ENCODE peak calls at places on chromosome 14, in seven cellular contexts. X is PC-3, T is spleen, V is breast epithelium, I is RWPE2, D is psoas muscle, S is tibial artery. U is an unnamed sample. For H3K9me3, the result is how much of the 10 kb centered on the place peaks cover.

GRCh38 chr14:95183532-95184412 is 26.4 kb upstream of the DICER1 start:
- DNase-seq in V (no peak), T (no peak), I (no peak), S (no peak), D (no peak), X (no peak), U (no peak)

GRCh38 chr14:77660754-77661153 is 44.3 kb upstream of the SPTLC2 start:
- DNase-seq in D (no peak), V (no peak), T (no peak), I (no peak), X (no peak), S (no peak), U (no peak)

GRCh38 chr14:81219821-81220487 is 805 bp downstream of the GTF2A1 start:
- DNase-seq in T (peak), X (peak), V (peak), I (no peak), D (peak), S (peak), U (no peak)

GRCh38 chr14:81401420-81402122 is 1.4 kb upstream of the STON2 start:
- DNase-seq in S (no peak), D (no peak), X (peak), I (no peak), V (no peak), T (no peak), U (peak)

GRCh38 chr14:59481407-59482119 is 2.6 kb downstream of the L3HYPDH start:
- DNase-seq in X (peak), S (no peak), D (no peak), V (no peak), T (no peak), I (no peak), U (no peak)

GRCh38 chr14:55332654-55333570 is 61.7 kb downstream of the FBXO34 start:
- DNase-seq in V (no peak), D (no peak), X (no peak), T (no peak), S (no peak), I (no peak), U (no peak)

GRCh38 chr14:34436960-34437728 is 24.9 kb downstream of the SPTSSA start:
- DNase-seq in V (no peak), T (no peak), I (no peak), X (no peak), D (no peak), S (no peak), U (no peak)

GRCh38 chr14:55245657-55246268 is 25.5 kb upstream of the FBXO34 start:
- DNase-seq in X (peak), D (no peak), V (no peak), T (no peak), S (no peak), I (no peak), U (peak)

GRCh38 chr14:50928002-50928635 is 16.2 kb downstream of the PYGL start:
- DNase-seq in T (no peak), D (no peak), X (no peak), I (no peak), S (peak), V (no peak), U (peak)

GRCh38 chr14:97655169-97655948 is 858.2 kb downstream of the VRK1 start:
- DNase-seq in I (no peak), T (no peak), D (no peak), V (no peak), S (no peak), X (peak), U (no peak)

GRCh38 chr14:72892103-72892878 is 1.6 kb downstream of the DPF3 start:
- DNase-seq in I (no peak), X (peak), S (no peak), V (no peak), D (no peak), T (no peak), U (peak)

GRCh38 chr14:78697341-78697740 is 527.2 kb downstream of the NRXN3 start:
- DNase-seq in T (no peak), S (no peak), V (no peak), X (peak), D (no peak), I (no peak), U (peak)

GRCh38 chr14:63328787-63329737 is 10.3 kb upstream of the GPHB5 start:
- DNase-seq in T (no peak), V (no peak), S (no peak), I (no peak), D (no peak), X (no peak), U (no peak)

GRCh38 chr14:44981198-44981597 is 19.2 kb downstream of the TOGARAM1 start:
- DNase-seq in T (no peak), S (no peak), V (no peak), X (no peak), D (no peak), I (no peak), U (no peak)

GRCh38 chr14:68526420-68527105 is 266.3 kb downstream of the ZFP36L1 start:
- DNase-seq in V (peak), D (no peak), S (peak), X (peak), I (no peak), T (no peak), U (no peak)

GRCh38 chr14:92282669-92283068 is 40.3 kb upstream of the SLC24A4 start:
- DNase-seq in X (no peak), D (no peak), S (no peak), V (no peak), I (no peak), T (no peak), U (no peak)

GRCh38 chr14:24816929-24817637 is 183.1 kb upstream of the GZMB start:
- DNase-seq in V (no peak), I (no peak), T (no peak), X (no peak), S (no peak), D (no peak), U (no peak)

GRCh38 chr14:20857630-20858261 is 33.4 kb upstream of the RNASE3 start:
- DNase-seq in X (peak), S (peak), I (no peak), T (peak), V (peak), D (peak), U (peak)

GRCh38 chr14:44463386-44464004 is 43.6 kb downstream of the FSCB start:
- DNase-seq in I (no peak), X (no peak), S (no peak), D (no peak), T (no peak), V (no peak), U (no peak)

GRCh38 chr14:92941531-92941930 is 18.6 kb downstream of the CHGA start:
- DNase-seq in I (no peak), S (no peak), T (no peak), V (no peak), X (no peak), D (no peak), U (no peak)

GRCh38 chr14:71021347-71022014 is 114.2 kb downstream of the PCNX1 start:
- DNase-seq in V (no peak), T (no peak), X (peak), S (no peak), I (no peak), D (no peak), U (peak)

GRCh38 chr14:24817638-24818053 is 183.7 kb upstream of the GZMB start:
- DNase-seq in V (no peak), I (no peak), X (no peak), S (no peak), D (no peak), T (no peak), U (no peak)

GRCh38 chr14:20606190-20606901 is 15.2 kb upstream of the RNASE12 start:
- DNase-seq in S (no peak), X (peak), D (no peak), V (no peak), T (no peak), I (no peak), U (peak)

GRCh38 chr14:36835145-36835544 is 173.5 kb downstream of the PAX9 start:
- DNase-seq in D (no peak), I (no peak), T (no peak), S (no peak), V (no peak), X (no peak), U (no peak)

GRCh38 chr14:97777622-97778021 is 980.4 kb downstream of the VRK1 start:
- DNase-seq in S (no peak), X (no peak), I (no peak), D (no peak), T (no peak), V (no peak), U (no peak)

GRCh38 chr14:49623941-49624806 is 3.6 kb downstream of the MGAT2 start:
- DNase-seq in S (no peak), T (no peak), D (no peak), V (no peak), X (peak), I (no peak), U (peak)

GRCh38 chr14:52044791-52045522 is 23.9 kb downstream of the NID2 start:
- DNase-seq in I (no peak), S (no peak), V (no peak), T (no peak), X (peak), D (no peak), U (peak)

GRCh38 chr14:53850714-53851296 is 105.8 kb downstream of the BMP4 start:
- DNase-seq in S (no peak), X (peak), T (no peak), D (no peak), V (no peak), I (no peak), U (peak)

GRCh38 chr14:26596722-26597030 is 1.2 kb downstream of the NOVA1 start:
- DNase-seq in X (no peak), V (no peak), D (no peak), S (peak), T (no peak), I (no peak), U (no peak)

GRCh38 chr14:26595922-26596721 is 1.7 kb downstream of the NOVA1 start:
- DNase-seq in X (no peak), T (no peak), S (no peak), I (no peak), V (no peak), D (no peak), U (no peak)

GRCh38 chr14:26598672-26599131 is 869 bp upstream of the NOVA1 start:
- DNase-seq in S (no peak), T (no peak), D (no peak), I (no peak), V (no peak), X (no peak), U (no peak)

GRCh38 chr14:26598081-26598671 is 343 bp upstream of the NOVA1 start:
- DNase-seq in T (peak), X (peak), V (peak), S (peak), I (peak), D (peak), U (no peak)

GRCh38 chr14:26597136-26598080 is at the start of gene NOVA1:
- DNase-seq in V (no peak), I (no peak), T (peak), S (peak), X (no peak), D (peak), U (no peak)
- H3K4me3 ChIP-seq in V (peak), I (peak), T (peak), S (peak), X (peak), D (peak), U (no peak)

GRCh38 chr14:39897657-39898056 is 465.4 kb upstream of the FBXO33 start:
- DNase-seq in D (no peak), S (no peak), T (no peak), I (no peak), X (no peak), V (no peak), U (no peak)
- H3K9me3 ChIP-seq in D (under half), S (under half), T (under half), I (under half), X (under half), V (under half), U (under half)

DNA sequence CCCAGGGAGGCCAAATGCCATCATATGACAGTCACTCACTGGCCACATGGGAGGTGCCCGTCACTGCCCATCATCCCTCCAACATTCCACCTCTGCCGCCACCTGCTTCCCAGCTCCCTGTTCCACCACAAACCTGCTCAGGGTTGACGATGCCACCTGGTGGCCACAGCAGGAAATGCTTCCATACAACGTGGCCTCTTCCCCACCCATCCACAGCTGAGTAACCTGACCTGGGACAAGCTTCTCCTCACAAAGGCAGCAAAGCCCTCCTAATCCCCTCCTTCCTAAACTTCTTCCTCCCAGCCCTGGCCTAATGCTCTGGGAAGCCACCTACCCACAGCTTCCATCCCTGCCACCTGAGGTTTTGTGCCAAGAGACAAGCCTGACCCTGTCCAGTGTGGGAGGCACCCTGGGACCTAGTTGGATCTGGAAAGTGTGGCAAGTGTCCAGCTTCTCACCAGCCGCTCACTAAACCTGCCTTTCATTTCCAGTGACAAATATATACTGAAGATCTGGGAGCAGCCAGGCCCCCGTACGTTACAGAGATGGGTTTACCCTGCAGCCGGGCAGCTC is 4.3 kb downstream of the DEGS2 start:
- DNase-seq in S (no peak), X (peak), T (no peak), D (no peak), V (peak), I (no peak), U (no peak)
- TF ChIP-seq CTCF in S (no peak), X (peak), T (peak), D (peak), V (peak), I (peak), U (peak)

GRCh38 chr14:104557766-104558165 is 21.8 kb upstream of the C14orf180 start:
- DNase-seq in V (no peak), X (no peak), S (no peak), I (no peak), T (no peak), D (no peak), U (no peak)

GRCh38 chr14:104559769-104560585 is 19.6 kb upstream of the C14orf180 start:
- DNase-seq in X (no peak), I (peak), T (peak), S (no peak), V (no peak), D (peak), U (no peak)

GRCh38 chr14:104558231-104559042 is 21.1 kb upstream of the C14orf180 start:
- DNase-seq in V (no peak), I (no peak), S (no peak), X (no peak), T (no peak), D (no peak), U (no peak)

GRCh38 chr14:104560586-104560945 is 19.0 kb upstream of the C14orf180 start:
- DNase-seq in T (no peak), I (peak), S (no peak), V (no peak), X (no peak), D (peak), U (no peak)

GRCh38 chr14:104559043-104559768 is 20.4 kb upstream of the C14orf180 start:
- DNase-seq in I (peak), V (no peak), T (peak), X (no peak), D (peak), S (no peak), U (no peak)
- H3K4me3 ChIP-seq in I (no peak), V (no peak), T (no peak), X (no peak), D (no peak), S (no peak), U (no peak)

DNA sequence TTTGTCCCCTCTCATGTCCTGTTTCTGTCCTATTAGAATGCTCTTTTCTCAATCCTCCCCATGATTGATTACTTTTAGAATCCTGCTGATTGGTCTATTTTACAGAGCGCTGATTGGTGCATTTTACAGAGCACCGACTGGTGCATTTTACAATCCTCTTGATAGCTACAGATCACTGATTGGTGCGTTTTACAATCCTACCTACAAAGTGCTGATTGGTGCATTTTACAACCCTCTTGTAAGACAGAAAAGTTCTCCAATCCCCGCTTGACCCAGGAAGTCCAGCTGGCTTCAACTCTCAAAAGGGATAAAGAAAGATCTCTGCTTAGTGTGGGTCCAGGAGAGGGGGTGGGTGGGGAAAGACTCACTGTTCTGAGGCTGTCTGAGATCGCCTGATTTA is 71.3 kb downstream of the DHRS2 start:
- DNase-seq in T (no peak), D (no peak), V (no peak), X (no peak), I (no peak), S (no peak), U (no peak)
- H3K9me3 ChIP-seq in T (under half), D (under half), V (under half), X (under half), I (under half), S (under half), U (under half)

DNA sequence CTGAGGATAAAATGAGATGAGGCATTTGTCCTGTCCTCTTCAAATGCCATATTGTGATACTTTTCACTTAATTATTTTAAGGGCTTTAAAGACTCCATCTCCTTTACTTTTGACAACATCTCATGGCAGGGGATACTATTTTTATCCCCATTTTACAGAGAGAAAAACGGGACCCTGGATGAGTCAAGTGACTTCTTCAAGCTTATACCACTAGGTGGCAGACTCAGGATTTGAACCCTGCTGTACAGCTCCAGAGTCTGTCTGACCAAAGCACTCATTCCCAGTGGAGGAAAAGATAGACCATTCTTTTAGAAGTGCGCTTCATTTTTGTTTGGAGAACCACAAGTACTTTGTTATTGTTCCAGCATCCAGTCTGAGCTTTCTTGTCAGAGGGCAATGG is 1.7 kb upstream of the SMOC1 start:
- DNase-seq in T (no peak), S (no peak), X (no peak), V (no peak), I (no peak), D (no peak), U (peak)
- TF ChIP-seq CTCF in T (peak), S (peak), X (peak), V (no peak), I (peak), D (peak), U (peak)

GRCh38 chr14:22852599-22852939 is 16.2 kb downstream of the MMP14 start:
- DNase-seq in T (no peak), S (no peak), I (peak), D (no peak), V (no peak), X (no peak), U (no peak)
- H3K4me3 ChIP-seq in T (no peak), S (no peak), I (no peak), D (no peak), V (no peak), X (no peak), U (no peak)

DNA sequence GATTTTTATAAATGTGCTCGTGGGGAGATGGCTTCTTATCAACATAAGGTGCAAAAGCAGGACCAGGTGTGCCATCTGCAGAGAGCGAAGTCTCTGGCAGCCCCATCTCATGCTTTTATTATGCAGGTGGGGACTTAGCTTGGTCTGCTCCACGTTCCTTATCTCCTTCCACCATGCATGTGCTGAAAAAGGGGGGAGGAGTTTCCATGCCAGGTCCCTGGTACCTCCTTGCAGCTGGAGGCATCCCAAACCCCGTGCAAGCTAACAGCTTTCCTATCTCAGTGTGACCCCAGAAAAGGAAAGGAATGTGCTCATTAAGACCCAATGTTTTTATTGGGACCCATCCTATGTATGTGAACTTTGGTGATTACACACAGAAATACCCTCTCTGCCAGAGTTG is 608.5 kb downstream of the TMEM121 start:
- DNase-seq in T (no peak), D (no peak), V (no peak), S (no peak), I (no peak), X (no peak), U (no peak)
- H3K9me3 ChIP-seq in T (under half), D (under half), V (under half), S (under half), I (under half), X (under half), U (under half)

DNA sequence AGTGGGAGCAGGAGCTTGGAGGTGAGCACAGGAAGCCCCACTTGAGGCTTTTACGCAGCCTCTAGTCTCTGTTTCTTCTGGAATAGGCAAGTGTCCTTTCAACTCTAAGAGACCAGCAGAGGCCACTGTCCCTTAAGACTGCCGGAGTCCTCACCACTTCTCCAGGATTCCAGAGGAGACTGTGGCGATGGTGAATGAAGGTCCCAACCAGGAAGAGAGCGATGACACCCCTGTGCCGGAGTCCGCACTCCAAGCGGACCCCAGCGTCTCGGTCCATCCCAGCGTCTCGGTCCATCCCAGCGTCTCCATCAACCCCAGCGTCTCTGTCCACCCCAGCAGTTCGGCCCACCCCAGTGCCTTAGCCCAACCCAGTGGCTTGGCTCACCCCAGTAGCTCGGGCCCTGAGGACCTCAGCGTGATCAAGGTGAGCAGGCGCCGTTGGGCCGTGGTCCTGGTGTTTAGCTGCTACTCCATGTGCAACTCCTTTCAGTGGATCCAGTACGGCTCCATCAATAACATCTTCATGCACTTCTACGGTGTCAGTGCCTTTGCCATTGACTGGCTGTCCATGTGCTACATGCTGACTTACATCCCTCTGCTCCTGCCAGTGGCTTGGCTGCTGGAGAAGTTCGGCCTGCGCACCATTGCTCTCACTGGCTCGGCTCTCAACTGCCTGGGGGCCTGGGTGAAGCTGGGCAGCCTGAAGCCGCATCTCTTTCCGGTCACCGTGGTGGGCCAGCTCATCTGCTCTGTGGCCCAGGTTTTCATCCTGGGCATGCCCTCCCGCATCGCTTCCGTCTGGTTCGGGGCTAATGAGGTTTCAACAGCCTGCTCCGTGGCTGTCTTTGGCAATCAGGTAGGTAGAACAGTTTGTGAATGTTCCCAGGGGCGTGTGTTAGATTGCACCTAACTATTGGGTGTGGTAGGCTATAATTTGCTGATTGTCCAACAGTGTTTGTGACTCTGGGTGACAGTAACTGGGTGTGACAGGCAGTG is 664 bp downstream of the FLVCR2 start:
- DNase-seq in D (peak), X (no peak), T (peak), I (no peak), V (peak), S (peak), U (no peak)
- TF ChIP-seq CTCF in D (peak), X (peak), T (peak), I (no peak), V (peak), S (no peak), U (no peak)